ENCODE peak calls at places on chromosomes 5 and 9, in five cellular contexts. D is kidney glomerular epithelial cell; F is T-helper 1 cell; O is activated CD4-positive, alpha-beta T cell treated with anti-CD3 and anti-CD28 coated beads, Interleukin-2, amount 10 ng/mL, durations not matched to agents 7 days and 5 days; A is keratinocyte. N is an unnamed sample.

GRCh38 chr9:105457560-105458294 is 9.9 kb downstream of the FSD1L start:
- DNase-seq in D (no peak), F (no peak), O (no peak), A (no peak), N (no peak)

GRCh38 chr5:76372320-76373054 is 30.6 kb upstream of the IQGAP2 start:
- DNase-seq in D (peak), F (no peak), O (no peak), A (peak), N (peak)

GRCh38 chr5:179766021-179766725 is 27.6 kb upstream of the LTC4S start:
- DNase-seq in D (peak), F (no peak), O (no peak), A (no peak), N (no peak)

GRCh38 chr5:44001675-44002380 is 387.4 kb downstream of the FGF10 start:
- DNase-seq in D (no peak), F (no peak), O (no peak), A (no peak), N (no peak)

GRCh38 chr5:11531805-11532204 is 372.4 kb downstream of the CTNND2 start:
- DNase-seq in D (no peak), F (no peak), O (no peak), A (no peak), N (no peak)

GRCh38 chr5:143060018-143060417 is 289.8 kb downstream of the ARHGAP26 start:
- DNase-seq in D (no peak), F (no peak), O (no peak), A (no peak), N (no peak)

GRCh38 chr9:86202338-86202882 is 57.0 kb downstream of the C9orf153 start:
- DNase-seq in D (peak), F (no peak), O (peak), A (no peak), N (no peak)

GRCh38 chr9:92790542-92791527 is 26.2 kb upstream of the BICD2 start:
- DNase-seq in D (peak), F (peak), O (peak), A (peak), N (no peak)

GRCh38 chr5:180801596-180802324 is 846 bp downstream of the MGAT1 start:
- DNase-seq in D (no peak), F (no peak), O (no peak), A (no peak), N (no peak)

GRCh38 chr9:122028089-122028488 is 65.0 kb downstream of the TTLL11 start:
- DNase-seq in D (no peak), F (no peak), O (no peak), A (no peak), N (no peak)

GRCh38 chr9:70484232-70485130 is 70.0 kb upstream of the KLF9 start:
- DNase-seq in D (peak), F (no peak), O (peak), A (no peak), N (peak)

GRCh38 chr9:20549053-20549452 is 73.2 kb downstream of the MLLT3 start:
- DNase-seq in D (no peak), F (no peak), O (no peak), A (no peak), N (no peak)

GRCh38 chr9:3708751-3709150 is 182.9 kb upstream of the RFX3 start:
- DNase-seq in D (peak), F (no peak), O (no peak), A (no peak), N (peak)

GRCh38 chr9:99103909-99104458 is 929 bp upstream of the TGFBR1 start:
- DNase-seq in D (no peak), F (no peak), O (no peak), A (no peak), N (no peak)

GRCh38 chr5:113063927-113064326 is 87.3 kb downstream of the DCP2 start:
- DNase-seq in D (no peak), F (no peak), O (no peak), A (no peak), N (no peak)

GRCh38 chr5:72633649-72634048 is 126.4 kb upstream of the ZNF366 start:
- DNase-seq in D (peak), F (no peak), O (no peak), A (no peak), N (no peak)

GRCh38 chr5:168989731-168990505 is 311.0 kb downstream of the SLIT3 start:
- DNase-seq in D (no peak), F (no peak), O (no peak), A (no peak), N (no peak)

GRCh38 chr5:79798892-79799590 is 109.4 kb downstream of the CMYA5 start:
- DNase-seq in D (no peak), F (no peak), O (no peak), A (no peak), N (no peak)

GRCh38 chr5:98975223-98975622 is 46.4 kb upstream of the CHD1 start:
- DNase-seq in D (no peak), F (no peak), O (no peak), A (no peak), N (peak)

GRCh38 chr9:87534957-87535356 is 37.3 kb downstream of the DAPK1 start:
- DNase-seq in D (no peak), F (no peak), O (no peak), A (no peak), N (no peak)

GRCh38 chr9:33184947-33185346 is 17.8 kb upstream of the B4GALT1 start:
- DNase-seq in D (no peak), F (no peak), O (no peak), A (no peak), N (no peak)

GRCh38 chr5:124941051-124942049 is 194.9 kb upstream of the ZNF608 start:
- DNase-seq in D (no peak), F (no peak), O (no peak), A (no peak), N (no peak)